ENCODE peak calls at places on chromosomes 4 and X, in six cellular contexts. N is HEK293T, O is K562, K is nucleus accumbens, J is uterus, I is M059J. U is an unnamed sample.

GRCh38 chr4:2253160-2254084 is 8.5 kb downstream of the MXD4 start:
- DNase-seq in N (no peak), O (no peak), K (no peak), J (no peak), I (no peak), U (peak)

GRCh38 chrX:48599341-48599740 is 2.0 kb downstream of the WDR13 start:
- DNase-seq in N (no peak), O (no peak), K (no peak), J (no peak), I (no peak), U (no peak)

GRCh38 chr4:3858046-3858730 is 92.0 kb downstream of the ADRA2C start:
- DNase-seq in N (no peak), O (no peak), K (no peak), J (no peak), I (no peak), U (no peak)

GRCh38 chr4:132297346-132297745 is 851.7 kb upstream of the PCDH10 start:
- DNase-seq in N (no peak), O (no peak), K (no peak), J (no peak), I (peak), U (no peak)

GRCh38 chr4:89737888-89738287 is 99.1 kb downstream of the SNCA start:
- DNase-seq in N (no peak), O (no peak), K (no peak), J (no peak), I (peak), U (no peak)

GRCh38 chr4:173448919-173449641 is 50.2 kb upstream of the SCRG1 start:
- DNase-seq in N (no peak), O (peak), K (no peak), J (no peak), I (peak), U (no peak)

GRCh38 chr4:12409507-12410190 is 981.0 kb upstream of the HS3ST1 start:
- DNase-seq in N (no peak), O (no peak), K (no peak), J (no peak), I (no peak), U (peak)

GRCh38 chr4:73308286-73308685 is 49.7 kb upstream of the ANKRD17 start:
- DNase-seq in N (no peak), O (peak), K (no peak), J (no peak), I (peak), U (no peak)

GRCh38 chrX:21374994-21375794 is 976 bp downstream of the CNKSR2 start:
- DNase-seq in N (no peak), O (no peak), K (no peak), J (no peak), I (no peak), U (peak)

GRCh38 chr4:41719417-41719816 is 29.1 kb downstream of the PHOX2B start:
- DNase-seq in N (no peak), O (no peak), K (no peak), J (no peak), I (peak), U (no peak)

GRCh38 chr4:38385286-38386010 is 278.6 kb upstream of the KLF3 start:
- DNase-seq in N (no peak), O (peak), K (no peak), J (no peak), I (no peak), U (no peak)

GRCh38 chrX:133950214-133950613 is 35.2 kb downstream of the GPC3 start:
- DNase-seq in N (no peak), O (no peak), K (no peak), J (no peak), I (no peak), U (no peak)

GRCh38 chr4:126306152-126306869 is 991.6 kb downstream of the FAT4 start:
- DNase-seq in N (no peak), O (no peak), K (no peak), J (peak), I (no peak), U (no peak)

GRCh38 chr4:82428969-82429727 is 1.1 kb downstream of the HNRNPDL start:
- DNase-seq in N (peak), O (peak), K (peak), J (peak), I (peak), U (peak)

GRCh38 chrX:149074429-149074828 is 430.7 kb downstream of the IDS start:
- DNase-seq in N (no peak), O (no peak), K (no peak), J (no peak), I (peak), U (no peak)

GRCh38 chr4:80268081-80268823 is 1.8 kb downstream of the FGF5 start:
- DNase-seq in N (no peak), O (no peak), K (no peak), J (no peak), I (no peak), U (no peak)

GRCh38 chr4:39614487-39615162 is 24.0 kb downstream of the SMIM14 start:
- DNase-seq in N (no peak), O (no peak), K (no peak), J (no peak), I (peak), U (no peak)

GRCh38 chr4:85854543-85854942 is 379.6 kb downstream of the ARHGAP24 start:
- DNase-seq in N (no peak), O (no peak), K (no peak), J (no peak), I (peak), U (no peak)

GRCh38 chr4:53273726-53274125 is 92.1 kb downstream of the SCFD2 start:
- DNase-seq in N (no peak), O (no peak), K (no peak), J (no peak), I (peak), U (no peak)

GRCh38 chr4:5033266-5033945 is 14.1 kb upstream of the CYTL1 start:
- DNase-seq in N (no peak), O (no peak), K (no peak), J (peak), I (peak), U (no peak)

GRCh38 chr4:40963912-40964478 is 214.2 kb downstream of the NSUN7 start:
- DNase-seq in N (no peak), O (no peak), K (no peak), J (no peak), I (peak), U (no peak)

GRCh38 chr4:118206627-118207026 is 146.2 kb downstream of the PRSS12 start:
- DNase-seq in N (no peak), O (no peak), K (no peak), J (no peak), I (no peak), U (no peak)

U was measured in D341Med.